ENCODE peak calls at places on chromosomes 4 and X, in ten cellular contexts. K, P, R, T, L, N, O, V, A and J are unnamed samples.

GRCh38 chr4:2862528-2862927 is 18.9 kb downstream of the ADD1 start:
- DNase-seq in K (no peak), P (no peak), R (no peak), T (no peak), L (no peak), N (no peak), O (no peak), V (no peak), A (no peak), J (peak)

GRCh38 chr4:123505077-123505456 is 108.5 kb downstream of the SPRY1 start:
- DNase-seq in K (no peak), P (no peak), R (no peak), T (no peak), L (no peak), N (no peak), O (no peak), V (no peak), A (no peak), J (no peak)

GRCh38 chr4:166432842-166433241 is 559.8 kb downstream of the TLL1 start:
- DNase-seq in K (no peak), P (no peak), R (no peak), T (no peak), L (no peak), N (peak), O (no peak), V (no peak), A (no peak), J (no peak)

GRCh38 chr4:73299548-73300280 is 41.1 kb upstream of the ANKRD17 start:
- DNase-seq in K (no peak), P (no peak), R (no peak), T (no peak), L (no peak), N (no peak), O (no peak), V (no peak), A (no peak), J (no peak)

GRCh38 chr4:95428216-95429085 is 120.3 kb downstream of the UNC5C start:
- DNase-seq in K (no peak), P (no peak), R (no peak), T (no peak), L (no peak), N (no peak), O (no peak), V (no peak), A (no peak), J (no peak)

GRCh38 chrX:34381241-34381640 is 249.1 kb upstream of the FAM47A start:
- DNase-seq in K (no peak), P (no peak), R (no peak), T (no peak), L (no peak), N (no peak), O (no peak), V (no peak), A (no peak), J (no peak)

GRCh38 chrX:55778322-55778721 is 60.8 kb downstream of the RRAGB start:
- DNase-seq in K (no peak), P (no peak), R (no peak), T (no peak), L (no peak), N (no peak), O (no peak), V (no peak), A (no peak), J (peak)

GRCh38 chr4:20017035-20017434 is 234.7 kb upstream of the SLIT2 start:
- DNase-seq in K (no peak), P (no peak), R (no peak), T (no peak), L (no peak), N (peak), O (no peak), V (no peak), A (peak), J (peak)

GRCh38 chr4:169940460-169940859 is 85.7 kb downstream of the MFAP3L start:
- DNase-seq in K (no peak), P (no peak), R (no peak), T (no peak), L (no peak), N (no peak), O (no peak), V (no peak), A (no peak), J (no peak)

GRCh38 chrX:140503714-140504351 is 1.0 kb downstream of the SOX3 start:
- DNase-seq in K (no peak), P (no peak), R (peak), T (no peak), L (no peak), N (no peak), O (no peak), V (no peak), A (no peak), J (peak)

GRCh38 chr4:110041742-110042141 is 129.1 kb downstream of the EGF start:
- DNase-seq in K (no peak), P (no peak), R (no peak), T (no peak), L (no peak), N (no peak), O (no peak), V (no peak), A (no peak), J (no peak)